ENCODE peak calls at places on chromosomes 11 and 22, in four cellular contexts. L, S, U and B are unnamed samples. For H3K9me3 and H3K4me1, the result is how much of the 10 kb centered on the place peaks cover.

GRCh38 chr11:73205666-73206343 is 12.3 kb upstream of the P2RY2 start:
- DNase-seq in S (no peak), L (no peak), U (no peak), B (no peak)

GRCh38 chr11:9208726-9209501 is 56.2 kb downstream of the DENND5A start:
- DNase-seq in L (no peak), S (no peak), U (peak), B (no peak)

GRCh38 chr11:15968461-15969130 is 387.8 kb downstream of the SOX6 start:
- DNase-seq in L (no peak), S (peak), U (no peak), B (no peak)

GRCh38 chr22:35172452-35172851 is 84.8 kb upstream of the HMGXB4 start:
- DNase-seq in S (no peak), L (no peak), U (no peak), B (peak)

GRCh38 chr11:16226245-16226644 is 130.1 kb downstream of the SOX6 start:
- DNase-seq in U (peak), L (peak), S (peak), B (peak)

GRCh38 chr11:43830928-43831440 is 49.6 kb upstream of the ALKBH3 start:
- DNase-seq in U (peak), S (peak), L (no peak), B (peak)

GRCh38 chr11:100240051-100240450 is 447.0 kb upstream of the ARHGAP42 start:
- DNase-seq in L (no peak), U (no peak), S (no peak), B (no peak)

GRCh38 chr11:14644396-14645246 is 1.0 kb downstream of the PDE3B start:
- DNase-seq in L (peak), U (no peak), S (peak), B (peak)

GRCh38 chr11:2541881-2542361 is 97.1 kb downstream of the KCNQ1 start:
- DNase-seq in S (no peak), L (peak), U (no peak), B (peak)

GRCh38 chr11:83007477-83007876 is 64.2 kb downstream of the RAB30 start:
- DNase-seq in U (no peak), S (no peak), L (no peak), B (no peak)

GRCh38 chr11:83009999-83010398 is 61.7 kb downstream of the RAB30 start:
- DNase-seq in S (no peak), U (no peak), L (no peak), B (no peak)

GRCh38 chr11:83006877-83007330 is 64.8 kb downstream of the RAB30 start:
- DNase-seq in U (peak), L (no peak), S (no peak), B (peak)

GRCh38 chr11:83008581-83008923 is 63.1 kb downstream of the RAB30 start:
- DNase-seq in S (no peak), U (no peak), L (no peak), B (no peak)

GRCh38 chr11:83007909-83008580 is 63.7 kb downstream of the RAB30 start:
- DNase-seq in U (no peak), L (peak), S (peak), B (peak)
- TF ChIP-seq CTCF in U (no peak), L (no peak), S (no peak), B (peak)

DNA sequence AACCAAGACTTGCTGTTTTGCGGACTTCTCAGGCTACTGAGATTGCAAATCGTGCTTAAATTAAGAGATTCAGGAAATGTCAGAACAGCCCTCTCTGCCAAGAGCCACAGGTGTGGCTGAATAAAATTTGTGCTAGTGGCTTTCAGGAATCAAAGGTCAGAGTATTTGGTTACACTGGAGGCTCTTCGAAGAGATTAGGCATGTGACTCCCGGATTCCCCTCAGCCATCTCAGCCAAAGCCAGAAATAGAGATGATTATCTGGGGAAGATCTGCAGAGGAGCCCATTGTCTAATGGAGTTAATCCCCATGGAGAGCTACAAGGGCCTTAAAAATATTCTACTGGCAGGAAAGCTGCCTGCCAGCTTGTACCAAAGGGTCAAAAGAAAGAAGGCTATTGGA is 1259.5 kb downstream of the TBC1D22A start:
- DNase-seq in L (no peak), U (no peak), S (no peak), B (no peak)
- H3K9me3 ChIP-seq in L (under half), U (under half), S (under half), B (under half)

GRCh38 chr11:126466288-126467045 is 111.0 kb downstream of the ST3GAL4 start:
- DNase-seq in L (no peak), S (no peak), U (no peak), B (no peak)

GRCh38 chr11:126468102-126468521 is 112.6 kb downstream of the ST3GAL4 start:
- DNase-seq in S (no peak), L (no peak), U (no peak), B (no peak)

GRCh38 chr11:126467471-126467870 is 112.0 kb downstream of the ST3GAL4 start:
- DNase-seq in L (no peak), U (no peak), S (no peak), B (no peak)

GRCh38 chr11:126465573-126466287 is 110.2 kb downstream of the ST3GAL4 start:
- DNase-seq in L (no peak), S (no peak), U (no peak), B (no peak)

DNA sequence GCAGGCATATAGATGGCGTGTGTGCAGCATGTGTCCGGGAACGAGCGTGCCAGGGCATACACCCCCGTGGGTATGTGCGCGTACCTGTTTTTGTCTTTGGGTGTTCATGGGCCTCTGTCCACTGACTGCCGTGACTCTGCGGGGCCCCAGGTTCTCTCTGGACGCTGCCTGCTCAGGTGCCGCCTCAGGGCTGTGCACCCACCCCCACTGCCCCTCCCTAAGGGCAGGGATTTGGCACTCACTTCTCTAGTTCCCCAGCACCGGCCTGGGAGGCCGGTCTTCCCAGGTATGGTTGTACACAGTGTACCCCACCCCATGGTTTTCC is 111.5 kb downstream of the ST3GAL4 start:
- DNase-seq in S (no peak), L (no peak), U (no peak), B (no peak)
- H3K4me1 ChIP-seq in S (under half), L (under half), U (under half), B (under half)

GRCh38 chr22:37807410-37808293 is at the start of gene GCAT:
- DNase-seq in L (peak), S (peak), U (peak), B (peak)
- TF ChIP-seq CTCF in L (no peak), S (no peak), U (no peak), B (no peak)

GRCh38 chr22:33781396-33781795 is 138.9 kb downstream of the LARGE1 start:
- DNase-seq in S (peak), U (no peak), L (peak), B (no peak)
- H3K9me3 ChIP-seq in S (under half), U (under half), L (under half), B (under half)

GRCh38 chr11:69312418-69313399 is 18.8 kb downstream of the MYEOV start:
- DNase-seq in U (no peak), S (peak), L (peak), B (no peak)

GRCh38 chr11:69310934-69311766 is 17.2 kb downstream of the MYEOV start:
- DNase-seq in S (no peak), L (no peak), U (no peak), B (no peak)

GRCh38 chr11:69314555-69314954 is 20.6 kb downstream of the MYEOV start:
- DNase-seq in U (no peak), S (no peak), L (no peak), B (no peak)

GRCh38 chr11:69311767-69312385 is 17.9 kb downstream of the MYEOV start:
- DNase-seq in U (no peak), L (peak), S (peak), B (no peak)

GRCh38 chr11:69313992-69314391 is 20.0 kb downstream of the MYEOV start:
- DNase-seq in L (no peak), S (no peak), U (no peak), B (no peak)
- H3K4me1 ChIP-seq in L (half or more), S (under half), U (under half), B (under half)

GRCh38 chr22:48894804-48895250 is 932.8 kb downstream of the BRD1 start:
- DNase-seq in S (no peak), L (no peak), U (no peak), B (no peak)

GRCh38 chr22:48895341-48895740 is 932.3 kb downstream of the BRD1 start:
- DNase-seq in L (no peak), U (no peak), S (no peak), B (no peak)

GRCh38 chr22:48892571-48893287 is 934.9 kb downstream of the BRD1 start:
- DNase-seq in S (no peak), L (no peak), U (no peak), B (no peak)

GRCh38 chr22:48893288-48894063 is 934.2 kb downstream of the BRD1 start:
- DNase-seq in S (no peak), U (no peak), L (no peak), B (no peak)

GRCh38 chr22:48894064-48894671 is 933.5 kb downstream of the BRD1 start:
- DNase-seq in U (no peak), L (no peak), S (no peak), B (no peak)
- TF ChIP-seq CTCF in U (no peak), L (no peak), S (no peak), B (no peak)

GRCh38 chr11:87675993-87676392 is 499.2 kb downstream of the RAB38 start:
- DNase-seq in S (no peak), U (peak), L (no peak), B (no peak)
- H3K9me3 ChIP-seq in S (under half), U (under half), L (under half), B (under half)

GRCh38 chr11:66139817-66140216 is 69.7 kb downstream of the PACS1 start:
- DNase-seq in U (no peak), S (no peak), L (no peak), B (no peak)
- H3K4me1 ChIP-seq in U (under half), S (under half), L (under half), B (under half)

GRCh38 chr11:63670738-63671321 is 346 bp downstream of the ATL3 start:
- DNase-seq in S (peak), L (peak), U (peak), B (peak)

GRCh38 chr11:63670077-63670737 is 969 bp downstream of the ATL3 start:
- DNase-seq in S (peak), U (peak), L (no peak), B (no peak)

GRCh38 chr11:63672156-63672463 is 934 bp upstream of the ATL3 start:
- DNase-seq in S (no peak), L (no peak), U (no peak), B (no peak)

GRCh38 chr11:63672934-63673539 is 1.9 kb upstream of the ATL3 start:
- DNase-seq in U (peak), S (no peak), L (no peak), B (no peak)

GRCh38 chr11:63671322-63672155 is at the start of gene ATL3:
- DNase-seq in S (peak), U (peak), L (peak), B (peak)
- TF ChIP-seq CTCF in S (peak), U (no peak), L (no peak), B (no peak)